ENCODE peak calls at places on chromosomes 1 and 21, in four cellular contexts. K, E, Y and X are unnamed samples.

GRCh38 chr1:18913065-18913502 is 10.7 kb upstream of the ALDH4A1 start:
- DNase-seq in Y (peak; percentile 94), E (peak; percentile 82), K (peak; percentile 64), X (peak; percentile 82)

GRCh38 chr1:6438047-6438525 is 13.5 kb downstream of the ESPN start:
- DNase-seq in E (peak; percentile 33), K (peak; percentile 68), Y (peak; percentile 82), X (peak; percentile 82)

GRCh38 chr1:33292726-33293340 is 28.1 kb downstream of the A3GALT2 start:
- DNase-seq in Y (no peak), K (no peak), E (peak; percentile 29), X (no peak)

GRCh38 chr1:86138746-86139145 is 17.8 kb downstream of the COL24A1 start:
- DNase-seq in Y (no peak), K (no peak), E (peak; percentile 83), X (no peak)

GRCh38 chr21:43835061-43835460 is 30.0 kb upstream of the AGPAT3 start:
- DNase-seq in E (no peak), Y (peak; percentile 6), K (no peak), X (no peak)

GRCh38 chr21:45559216-45560105 is 17.2 kb upstream of the SLC19A1 start:
- DNase-seq in K (no peak), E (no peak), Y (no peak), X (no peak)

GRCh38 chr1:33966346-33967141 is 102.7 kb downstream of the HMGB4 start:
- DNase-seq in Y (no peak), K (no peak), E (peak; percentile 53), X (no peak)

GRCh38 chr1:77538956-77539509 is 143.4 kb downstream of the ZZZ3 start:
- DNase-seq in Y (no peak), K (no peak), E (peak; percentile 93), X (peak; percentile 20)

DNA sequence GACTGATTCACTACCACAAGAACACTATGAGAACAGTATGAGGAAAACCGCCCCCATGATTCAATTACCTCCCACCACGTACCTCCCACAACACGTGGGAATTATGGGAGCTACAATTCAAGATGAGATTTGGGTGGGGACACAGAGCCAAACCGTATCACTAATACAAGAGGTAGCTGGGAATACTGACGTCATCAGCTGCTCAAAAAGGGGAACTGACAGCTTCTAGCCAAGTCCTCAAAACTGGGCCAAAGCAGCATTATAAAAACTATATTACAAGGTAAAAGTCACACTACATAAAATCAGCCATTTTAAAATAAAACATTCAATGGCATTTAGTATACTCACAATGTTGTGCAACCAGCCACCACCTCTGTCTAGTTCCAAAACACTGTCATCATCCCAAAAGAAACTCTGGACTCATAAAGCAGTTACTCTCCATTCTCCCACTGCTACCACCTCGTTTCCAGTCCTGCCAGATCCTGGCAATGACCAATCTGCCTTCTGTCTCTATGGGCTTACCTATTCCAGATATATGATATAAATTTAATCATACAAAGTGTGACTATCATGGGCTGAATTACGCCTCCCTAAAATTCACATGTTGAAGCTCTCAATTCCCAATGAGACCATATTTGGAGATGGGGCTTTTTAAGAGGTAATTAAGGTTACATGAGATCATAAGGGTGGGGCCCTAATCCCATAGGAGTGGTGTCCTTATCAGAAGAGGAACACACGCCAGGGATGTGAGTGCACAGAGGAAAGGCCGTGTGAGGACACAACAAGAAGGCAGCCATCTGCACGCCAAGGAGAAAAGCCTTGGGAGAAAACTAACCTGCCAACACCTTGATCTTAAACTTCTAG is 192.1 kb downstream of the SETD4 start:
- DNase-seq in E (no peak), Y (no peak), K (no peak), X (no peak)
- H2AFZ ChIP-seq in E (no peak overlapping the region), Y (no peak overlapping the region), K (no peak overlapping the region), X (no peak overlapping the region)

DNA sequence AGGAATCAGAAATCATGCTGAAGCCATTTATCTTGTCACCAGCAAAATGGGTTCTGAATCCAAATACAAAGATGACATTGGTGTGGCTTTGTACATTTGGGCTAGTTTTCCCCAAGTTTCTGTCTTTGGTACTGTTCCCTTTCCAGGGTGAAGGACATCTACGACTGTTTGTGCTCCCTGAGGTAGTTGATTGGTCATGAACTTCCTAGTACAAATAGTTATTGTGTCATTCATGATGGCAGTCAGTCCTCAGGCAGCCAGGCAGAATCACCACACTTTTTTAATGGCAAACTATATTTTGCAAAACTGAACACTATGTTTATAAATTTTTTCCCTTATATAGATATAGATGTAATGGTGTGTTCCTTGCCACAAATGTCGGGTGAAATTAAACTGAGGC is 46.0 kb downstream of the CEP350 start:
- DNase-seq in K (no peak), Y (no peak), E (no peak), X (no peak)
- H3K9me3 ChIP-seq in K (no peaks in the 10 kb centered on the region), Y (no peaks in the 10 kb centered on the region), E (no peaks in the 10 kb centered on the region), X (no peaks in the 10 kb centered on the region)

DNA sequence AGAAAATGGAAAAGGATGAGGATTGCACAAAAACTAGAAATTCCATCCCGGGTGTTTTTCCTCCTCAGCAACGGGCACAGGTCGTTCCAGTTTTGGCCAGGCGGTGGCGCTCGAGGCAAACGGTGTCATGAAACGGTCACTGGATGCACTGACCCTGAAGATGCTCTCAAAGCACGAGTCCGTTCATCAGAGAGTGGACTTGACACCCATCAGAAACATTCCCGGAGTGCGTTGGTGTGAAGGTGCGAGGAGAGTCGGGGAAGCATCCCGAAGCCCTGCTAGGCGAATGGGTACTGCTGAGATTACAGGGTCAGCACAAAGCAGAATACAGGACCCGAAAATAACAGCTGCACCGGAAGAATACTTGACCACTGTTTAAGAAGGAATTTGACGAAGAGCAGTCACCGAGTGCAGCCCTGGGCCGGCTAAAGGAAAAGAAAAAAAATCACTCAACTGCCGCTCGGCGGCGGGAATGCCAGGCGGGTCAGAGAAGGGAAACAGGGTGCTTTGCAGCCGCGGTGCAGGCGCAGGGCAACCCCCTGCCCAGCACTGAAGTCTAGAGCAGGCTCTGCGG is 71.7 kb upstream of the ETS2 start:
- DNase-seq in Y (peak; percentile 82), K (peak; percentile 57), E (peak; percentile 80), X (peak; percentile 91)
- H2AFZ ChIP-seq in Y (no peak overlapping the region), K (peak overlapping the region; percentile 87), E (peak overlapping the region; percentile 90), X (peak overlapping the region; percentile 20)

DNA sequence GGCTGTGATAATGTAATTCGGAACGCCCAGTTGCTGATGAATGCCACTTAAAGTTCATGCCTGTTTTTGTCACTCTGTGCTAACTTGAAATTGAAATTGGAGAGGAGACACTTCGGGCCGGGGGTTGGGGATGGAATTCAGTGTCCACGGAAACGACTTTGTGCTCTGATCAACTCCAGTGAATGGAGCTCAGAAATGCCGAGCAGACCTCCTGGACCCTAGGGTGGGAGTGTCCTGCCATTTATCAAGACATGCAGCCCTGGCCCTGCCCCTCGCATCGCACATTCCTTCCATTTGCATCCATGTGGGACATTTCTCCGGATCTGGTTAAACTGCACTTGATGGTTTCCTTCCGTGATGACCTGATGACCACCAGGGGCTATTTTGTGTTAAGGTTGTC is 313.5 kb upstream of the C1orf174 start:
- DNase-seq in E (no peak), K (no peak), Y (no peak), X (no peak)
- H3K9me3 ChIP-seq in E (peaks cover 42% of the 10 kb centered on the region), K (no peaks in the 10 kb centered on the region), Y (no peaks in the 10 kb centered on the region), X (no peaks in the 10 kb centered on the region)

GRCh38 chr1:2496746-2497145 is 20.7 kb downstream of the PLCH2 start:
- DNase-seq in Y (no peak), E (no peak), K (no peak), X (no peak)
- H2AFZ ChIP-seq in Y (no peak overlapping the region), E (no peak overlapping the region), K (no peak overlapping the region), X (no peak overlapping the region)